ENCODE peak calls at places on chromosomes 12 and 14, in eight cellular contexts. K is AG04450; R is sigmoid colon; H is CD8-positive, alpha-beta T cell; Q is kidney epithelial cell; X is retinal pigment epithelial cell; G is PC-9; Z is fibroblast of lung. V is an unnamed sample.

GRCh38 chr12:132329036-132329738 is at the start of gene GALNT9:
- DNase-seq in K (no peak), R (no peak), H (no peak), Q (no peak), X (no peak), G (no peak), Z (peak), V (peak)

GRCh38 chr12:76329163-76329562 is 19.1 kb downstream of the BBS10 start:
- DNase-seq in K (no peak), R (no peak), H (no peak), Q (no peak), X (peak), G (peak), Z (peak), V (peak)

GRCh38 chr12:92955997-92956663 is 27.0 kb upstream of the EEA1 start:
- DNase-seq in K (peak), R (no peak), H (no peak), Q (no peak), X (peak), G (no peak), Z (peak), V (peak)

GRCh38 chr14:58667900-58668299 is 30.1 kb downstream of the DACT1 start:
- DNase-seq in K (no peak), R (no peak), H (no peak), Q (no peak), X (no peak), G (no peak), Z (no peak), V (no peak)

GRCh38 chr12:18578191-18578590 is 159.6 kb downstream of the PLCZ1 start:
- DNase-seq in K (no peak), R (no peak), H (no peak), Q (no peak), X (no peak), G (no peak), Z (peak), V (peak)

GRCh38 chr12:124097681-124098080 is 124.7 kb downstream of the ZNF664 start:
- DNase-seq in K (no peak), R (no peak), H (no peak), Q (no peak), X (no peak), G (no peak), Z (peak), V (no peak)

GRCh38 chr12:109491671-109492070 is 14.2 kb downstream of the UBE3B start:
- DNase-seq in K (no peak), R (no peak), H (no peak), Q (no peak), X (no peak), G (no peak), Z (no peak), V (no peak)

GRCh38 chr14:75871181-75871880 is 110.5 kb downstream of the TGFB3 start:
- DNase-seq in K (no peak), R (no peak), H (no peak), Q (no peak), X (no peak), G (no peak), Z (peak), V (peak)

GRCh38 chr12:108820700-108821406 is 36.5 kb downstream of the SSH1 start:
- DNase-seq in K (no peak), R (no peak), H (no peak), Q (no peak), X (no peak), G (no peak), Z (no peak), V (no peak)

GRCh38 chr14:80304125-80304766 is 92.9 kb upstream of the DIO2 start:
- DNase-seq in K (no peak), R (no peak), H (no peak), Q (no peak), X (no peak), G (no peak), Z (no peak), V (peak)

GRCh38 chr14:36843410-36843809 is 181.8 kb downstream of the PAX9 start:
- DNase-seq in K (no peak), R (no peak), H (no peak), Q (no peak), X (no peak), G (no peak), Z (no peak), V (no peak)

GRCh38 chr12:113064395-113065125 is 8.0 kb downstream of the DTX1 start:
- DNase-seq in K (no peak), R (no peak), H (no peak), Q (no peak), X (no peak), G (no peak), Z (no peak), V (no peak)

GRCh38 chr12:18658829-18659228 is 79.0 kb downstream of the PLCZ1 start:
- DNase-seq in K (no peak), R (no peak), H (no peak), Q (no peak), X (no peak), G (no peak), Z (no peak), V (no peak)

GRCh38 chr12:52441320-52441911 is 7.2 kb upstream of the KRT75 start:
- DNase-seq in K (no peak), R (no peak), H (no peak), Q (no peak), X (no peak), G (peak), Z (peak), V (peak)

GRCh38 chr12:25436206-25436912 is 116.7 kb downstream of the LMNTD1 start:
- DNase-seq in K (peak), R (no peak), H (no peak), Q (peak), X (peak), G (peak), Z (peak), V (peak)

GRCh38 chr12:8912910-8913309 is 1.4 kb upstream of the PHC1 start:
- DNase-seq in K (no peak), R (no peak), H (no peak), Q (no peak), X (no peak), G (peak), Z (no peak), V (no peak)

GRCh38 chr12:8913702-8914032 is 642 bp upstream of the PHC1 start:
- DNase-seq in K (no peak), R (no peak), H (no peak), Q (no peak), X (no peak), G (no peak), Z (peak), V (no peak)

GRCh38 chr12:8914716-8915526 is 612 bp downstream of the PHC1 start:
- DNase-seq in K (no peak), R (peak), H (peak), Q (no peak), X (no peak), G (peak), Z (peak), V (peak)

GRCh38 chr12:8909752-8910151 is 4.6 kb upstream of the PHC1 start:
- DNase-seq in K (no peak), R (no peak), H (no peak), Q (no peak), X (no peak), G (no peak), Z (no peak), V (no peak)

DNA sequence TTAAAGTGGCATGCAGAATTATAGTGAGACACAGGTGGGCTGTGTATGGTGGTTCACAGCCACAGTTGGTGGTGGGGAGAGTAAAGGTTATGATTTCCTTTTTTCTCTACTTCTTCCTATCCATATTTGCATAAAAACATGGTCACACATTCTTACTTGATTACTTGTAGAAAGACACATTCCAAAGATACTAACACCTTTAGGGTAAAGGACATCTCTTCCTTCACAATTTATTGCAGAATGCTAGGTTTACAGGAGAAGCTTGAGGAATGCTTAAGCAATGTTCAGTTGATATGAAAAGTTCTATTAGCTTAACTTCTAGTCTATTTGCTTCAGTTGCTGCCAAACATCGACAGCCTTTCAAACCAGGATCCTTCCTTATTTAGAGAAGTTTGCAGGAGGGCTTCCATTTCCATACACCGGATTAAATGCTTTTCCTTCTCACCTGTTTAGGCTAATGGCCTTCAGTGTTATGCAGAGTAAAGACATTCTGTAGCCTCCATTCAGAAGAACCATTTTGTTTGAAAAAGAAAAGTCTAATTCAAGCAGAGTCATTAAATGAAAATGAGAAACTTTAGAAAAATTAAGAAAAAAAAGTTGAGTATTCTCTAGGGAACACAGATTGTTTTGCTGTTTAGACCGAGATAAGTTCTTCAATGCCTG is 2.6 kb upstream of the PHC1 start:
- DNase-seq in K (no peak), R (no peak), H (no peak), Q (no peak), X (no peak), G (peak), Z (no peak), V (no peak)
- H3K4me3 ChIP-seq in K (no peak), R (no peak), H (no peak), Q (no peak), X (no peak), G (peak), Z (no peak), V (no peak)

GRCh38 chr14:101577221-101577909 is 16.1 kb downstream of the DIO3 start:
- DNase-seq in K (no peak), R (no peak), H (no peak), Q (no peak), X (no peak), G (no peak), Z (no peak), V (no peak)

GRCh38 chr14:101578489-101578888 is 17.2 kb downstream of the DIO3 start:
- DNase-seq in K (no peak), R (no peak), H (no peak), Q (no peak), X (no peak), G (no peak), Z (no peak), V (no peak)

GRCh38 chr14:101571004-101571403 is 9.7 kb downstream of the DIO3 start:
- DNase-seq in K (no peak), R (no peak), H (no peak), Q (no peak), X (no peak), G (no peak), Z (no peak), V (no peak)

GRCh38 chr14:101575581-101575980 is 14.3 kb downstream of the DIO3 start:
- DNase-seq in K (no peak), R (no peak), H (no peak), Q (no peak), X (no peak), G (no peak), Z (no peak), V (no peak)

GRCh38 chr14:101573289-101573688 is 12.0 kb downstream of the DIO3 start:
- DNase-seq in K (no peak), R (no peak), H (no peak), Q (no peak), X (no peak), G (no peak), Z (no peak), V (no peak)
- TF ChIP-seq CTCF in K (no peak), R (no peak), H (no peak), Q (no peak), X (no peak), G (no peak), Z (no peak), V (no peak)

GRCh38 chr14:96286251-96286650 is 30.2 kb downstream of the BDKRB1 start:
- DNase-seq in K (no peak), R (no peak), H (no peak), Q (no peak), X (no peak), G (no peak), Z (no peak), V (no peak)

GRCh38 chr14:96284430-96284829 is 28.4 kb downstream of the BDKRB1 start:
- DNase-seq in K (no peak), R (no peak), H (no peak), Q (no peak), X (no peak), G (no peak), Z (no peak), V (no peak)

GRCh38 chr14:96281486-96281885 is 25.5 kb downstream of the BDKRB1 start:
- DNase-seq in K (no peak), R (no peak), H (no peak), Q (no peak), X (no peak), G (no peak), Z (no peak), V (peak)

GRCh38 chr14:96285667-96286066 is 29.7 kb downstream of the BDKRB1 start:
- DNase-seq in K (no peak), R (peak), H (no peak), Q (no peak), X (no peak), G (no peak), Z (peak), V (peak)

DNA sequence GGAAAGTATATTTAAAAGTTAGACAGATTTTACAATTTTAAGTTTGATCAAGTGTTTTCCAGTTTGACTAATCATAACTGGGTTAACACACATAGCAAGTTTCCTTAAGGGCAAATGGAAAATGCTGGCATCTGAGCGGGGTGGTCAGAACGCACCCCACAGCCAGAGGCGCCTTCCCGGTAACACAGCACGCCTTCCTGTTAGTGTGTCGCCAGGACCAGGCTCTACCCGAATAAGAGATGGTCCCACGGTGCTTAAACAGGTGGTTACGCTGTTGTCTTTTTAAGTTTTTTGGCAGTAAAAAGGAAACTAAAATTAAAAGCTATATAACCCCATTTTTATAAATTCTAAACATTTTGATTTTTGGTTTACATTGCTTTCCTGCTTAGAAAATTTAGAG is 28.0 kb downstream of the BDKRB1 start:
- DNase-seq in K (no peak), R (no peak), H (no peak), Q (no peak), X (no peak), G (no peak), Z (no peak), V (no peak)
- H3K4me3 ChIP-seq in K (no peak), R (no peak), H (no peak), Q (no peak), X (no peak), G (no peak), Z (no peak), V (no peak)

GRCh38 chr12:15892645-15893259 is 10.6 kb downstream of the STRAP start:
- DNase-seq in K (no peak), R (no peak), H (no peak), Q (no peak), X (no peak), G (no peak), Z (no peak), V (no peak)
- TF ChIP-seq CTCF in K (no peak), R (no peak), H (no peak), Q (no peak), X (no peak), G (no peak), Z (no peak), V (no peak)

DNA sequence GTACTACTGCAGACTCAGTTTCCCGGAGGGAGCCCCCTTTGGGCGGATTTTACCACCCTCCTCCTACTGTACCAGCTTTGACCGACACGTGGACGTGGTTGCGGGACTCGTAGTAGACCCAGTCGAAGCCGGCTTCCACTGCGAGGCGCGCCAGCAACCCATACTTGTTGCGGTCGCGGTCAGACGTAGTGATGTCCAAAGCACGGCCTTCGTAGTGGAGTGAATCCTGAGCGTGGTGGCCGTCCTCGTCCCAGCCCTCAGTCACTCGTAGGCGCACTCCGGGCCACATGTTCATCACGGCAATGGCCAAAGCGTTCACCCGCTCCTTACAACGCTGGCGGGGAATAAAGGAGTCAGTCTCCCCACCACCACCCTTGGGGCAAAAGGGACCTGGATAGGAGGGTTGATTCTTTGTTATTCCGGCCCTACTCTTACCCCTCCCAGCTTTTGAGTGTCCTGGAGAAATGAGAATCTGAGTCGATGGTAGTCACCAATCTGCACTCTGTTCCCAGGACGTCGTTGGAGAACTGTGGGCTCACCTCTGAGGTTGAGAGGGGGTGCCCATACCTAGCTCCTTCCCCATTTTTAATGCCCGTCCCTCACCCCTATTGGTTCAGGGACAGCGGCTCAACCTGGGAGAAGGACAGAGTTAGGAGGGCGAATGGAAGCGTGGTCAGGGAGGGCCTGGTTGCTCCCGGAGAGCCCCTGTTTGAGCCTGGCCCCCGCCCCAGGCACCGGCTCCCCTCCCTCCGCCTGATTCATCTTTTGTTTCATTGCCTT is 3.4 kb downstream of the DHH start:
- DNase-seq in K (no peak), R (no peak), H (no peak), Q (no peak), X (no peak), G (no peak), Z (peak), V (no peak)
- H3K4me3 ChIP-seq in K (no peak), R (no peak), H (no peak), Q (no peak), X (peak), G (no peak), Z (no peak), V (no peak)

DNA sequence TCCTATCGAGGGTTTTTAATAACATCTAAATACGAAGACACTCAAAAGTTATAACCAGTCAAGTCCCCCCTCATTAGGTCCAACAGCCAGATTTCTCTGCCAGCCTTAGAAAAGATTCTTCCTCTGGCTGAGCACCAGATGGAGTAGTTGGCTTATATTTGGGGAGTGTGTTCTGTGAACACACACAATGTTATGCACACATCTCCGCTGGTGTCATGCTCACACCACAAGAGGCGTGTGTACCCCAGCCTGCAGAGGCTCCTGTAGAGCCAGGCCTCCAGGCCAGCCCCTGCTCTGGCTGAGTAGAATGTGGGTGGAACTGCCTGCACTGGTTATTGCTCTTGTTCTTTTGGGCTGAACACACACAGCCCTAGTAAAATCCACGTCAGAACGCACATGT is 64.0 kb downstream of the PIWIL1 start:
- DNase-seq in K (no peak), R (no peak), H (no peak), Q (no peak), X (no peak), G (no peak), Z (no peak), V (no peak)
- TF ChIP-seq CTCF in K (no peak), R (no peak), H (no peak), Q (no peak), X (no peak), G (no peak), Z (no peak), V (no peak)

DNA sequence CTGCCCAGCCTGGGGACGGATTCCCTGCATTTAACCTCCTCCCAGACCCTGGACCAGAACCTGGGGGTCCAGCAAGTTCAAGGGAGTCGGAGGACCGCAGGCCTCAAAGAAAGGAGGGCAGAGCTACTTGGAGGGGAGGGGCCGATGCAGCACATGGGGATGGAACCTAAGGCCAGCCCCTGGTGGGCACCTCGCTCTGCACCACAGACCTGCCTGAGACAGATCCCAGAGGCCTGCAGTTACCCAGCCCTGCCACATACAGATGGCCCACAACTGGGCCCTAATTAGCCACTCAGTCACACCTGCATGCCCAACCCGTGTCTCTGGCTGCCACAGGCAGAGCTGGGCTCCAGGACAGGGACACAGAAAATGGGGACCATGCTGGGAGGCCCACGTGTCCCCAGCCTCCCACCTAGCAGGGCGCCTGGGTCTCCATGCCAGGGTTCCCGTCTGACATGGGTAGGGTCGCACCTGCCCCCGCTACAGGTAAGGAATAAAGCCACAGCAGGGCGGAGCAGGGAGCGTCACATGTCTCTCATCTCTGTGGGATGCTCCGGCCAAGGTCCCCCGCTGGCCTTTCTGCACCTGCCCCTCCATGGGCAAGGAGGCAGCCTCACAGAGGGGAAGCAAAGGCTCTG is 16.7 kb downstream of the AKT1 start:
- DNase-seq in K (no peak), R (no peak), H (no peak), Q (no peak), X (no peak), G (no peak), Z (no peak), V (no peak)
- H3K4me3 ChIP-seq in K (no peak), R (no peak), H (no peak), Q (no peak), X (no peak), G (no peak), Z (no peak), V (no peak)

DNA sequence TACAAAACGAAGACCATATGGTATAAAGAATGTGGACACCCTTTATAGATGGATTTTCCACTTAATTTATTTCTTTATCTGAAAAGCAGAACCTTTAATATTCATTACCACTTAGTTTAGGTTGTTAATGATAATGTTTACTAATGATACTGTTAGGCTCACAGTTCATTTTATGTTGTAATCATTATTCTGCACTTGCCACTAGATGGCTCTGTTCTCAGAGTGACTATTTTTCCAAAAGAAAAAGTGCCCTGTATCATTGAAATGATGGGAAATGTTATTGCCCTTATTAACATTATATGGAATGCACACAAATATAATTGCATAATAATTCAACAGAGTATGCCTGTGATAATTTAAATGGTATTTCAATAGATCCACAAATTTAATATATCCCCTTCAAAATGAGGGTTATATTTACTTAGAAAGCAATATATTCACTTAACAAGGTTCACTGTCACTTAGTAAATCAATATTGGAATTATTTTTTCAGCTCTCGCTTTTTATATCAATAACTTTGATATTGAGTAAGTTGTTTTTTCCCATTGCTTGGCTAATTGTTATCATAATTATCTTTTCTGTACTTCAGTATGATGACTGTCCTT is 95.7 kb downstream of the PDE3A start:
- DNase-seq in K (no peak), R (no peak), H (no peak), Q (no peak), X (no peak), G (no peak), Z (no peak), V (peak)
- TF ChIP-seq CTCF in K (peak), R (peak), H (peak), Q (peak), X (peak), G (peak), Z (peak), V (peak)

GRCh38 chr12:83642205-83642604 is 955.5 kb downstream of the TMTC2 start:
- DNase-seq in K (no peak), R (no peak), H (no peak), Q (no peak), X (no peak), G (no peak), Z (no peak), V (no peak)
- H3K4me3 ChIP-seq in K (no peak), R (no peak), H (no peak), Q (no peak), X (no peak), G (no peak), Z (no peak), V (no peak)

V was measured in fibroblast of pulmonary artery.